ENCODE peak calls at places on chromosomes 16 and 17, in six cellular contexts. V is tibial artery, F is fibroblast of pulmonary artery, M is DND-41, E is mucosa of descending colon, N is RWPE1. K is an unnamed sample.

GRCh38 chr17:3812284-3812683 is 11.3 kb upstream of the ITGAE start:
- DNase-seq in E (no peak), N (no peak), V (no peak), M (no peak), F (no peak), K (no peak)

GRCh38 chr16:1042776-1043349 is 29.7 kb upstream of the SSTR5 start:
- DNase-seq in E (no peak), F (no peak), M (no peak), V (no peak), N (no peak), K (no peak)

GRCh38 chr17:31392856-31393748 is 1.6 kb downstream of the RAB11FIP4 start:
- DNase-seq in M (no peak), F (no peak), V (peak; percentile 62), N (no peak), E (no peak), K (peak; percentile 58)

GRCh38 chr16:84735846-84736586 is 36.2 kb downstream of the USP10 start:
- DNase-seq in F (peak; percentile 41), E (peak; percentile 77), N (no peak), M (no peak), V (no peak), K (no peak)

GRCh38 chr16:21663889-21664647 is at the start of gene OTOA:
- DNase-seq in N (no peak), M (no peak), V (no peak), F (no peak), E (no peak), K (no peak)

GRCh38 chr17:76897023-76897422 is 28.8 kb downstream of the MGAT5B start:
- DNase-seq in M (no peak), E (no peak), V (no peak), N (no peak), F (no peak), K (no peak)

GRCh38 chr17:5513610-5514009 is 27.2 kb downstream of the MIS12 start:
- DNase-seq in N (no peak), V (no peak), F (no peak), M (peak; percentile 40), E (no peak), K (no peak)

GRCh38 chr17:38727661-38728220 is 2.4 kb upstream of the CISD3 start:
- DNase-seq in V (no peak), F (no peak), E (peak; percentile 14), N (no peak), M (peak; percentile 63), K (no peak)

GRCh38 chr16:21194771-21195301 is 16.5 kb downstream of the ZP2 start:
- DNase-seq in M (no peak), F (peak; percentile 7), N (no peak), V (no peak), E (no peak), K (no peak)

GRCh38 chr17:76063880-76064546 is 8.3 kb downstream of the SRP68 start:
- DNase-seq in F (no peak), E (no peak), M (no peak), N (no peak), V (no peak), K (no peak)

GRCh38 chr16:54503436-54503835 is 216.8 kb upstream of the IRX3 start:
- DNase-seq in M (no peak), F (peak; percentile 22), E (no peak), V (no peak), N (no peak), K (no peak)

GRCh38 chr16:20349615-20350014 is 2.9 kb downstream of the UMOD start:
- DNase-seq in V (no peak), N (no peak), E (no peak), F (no peak), M (no peak), K (no peak)

GRCh38 chr17:74296548-74296936 is 22.5 kb downstream of the DNAI2 start:
- DNase-seq in M (no peak), E (peak; percentile 71), V (no peak), N (no peak), F (peak; percentile 73), K (no peak)

GRCh38 chr16:30838876-30839471 is 52.0 kb upstream of the ZNF629 start:
- DNase-seq in V (no peak), M (no peak), F (no peak), N (no peak), E (no peak), K (no peak)

GRCh38 chr17:4672726-4673125 is 31.2 kb downstream of the PELP1 start:
- DNase-seq in V (no peak), F (no peak), M (no peak), N (no peak), E (no peak), K (no peak)

GRCh38 chr17:76491271-76492184 is 9.7 kb downstream of the RHBDF2 start:
- DNase-seq in E (no peak), M (no peak), V (no peak), N (no peak), F (no peak), K (no peak)

GRCh38 chr16:57318240-57318970 is 33.9 kb upstream of the PLLP start:
- DNase-seq in V (no peak), M (no peak), E (no peak), N (no peak), F (peak; percentile 38), K (peak; percentile 42)

GRCh38 chr17:61456688-61457225 is 4.5 kb downstream of the TBX4 start:
- DNase-seq in M (no peak), N (no peak), E (no peak), F (no peak), V (no peak), K (no peak)

GRCh38 chr17:7392696-7393612 is 1.4 kb downstream of the PLSCR3 start:
- DNase-seq in E (no peak), F (no peak), M (no peak), N (no peak), V (no peak), K (no peak)

GRCh38 chr16:73753931-73754330 is 542.7 kb upstream of the PSMD7 start:
- DNase-seq in N (peak; percentile 16), F (no peak), V (no peak), M (no peak), E (no peak), K (no peak)

GRCh38 chr16:81457326-81458133 is 12.9 kb downstream of the CMIP start:
- DNase-seq in M (no peak), E (no peak), F (peak; percentile 71), V (no peak), N (peak; percentile 56), K (no peak)

GRCh38 chr16:25403852-25404251 is 146.2 kb upstream of the ZKSCAN2 start:
- DNase-seq in F (no peak), N (no peak), V (no peak), E (no peak), M (no peak), K (no peak)

GRCh38 chr17:64741038-64741641 is 79.0 kb upstream of the SMURF2 start:
- DNase-seq in F (peak; percentile 71), M (no peak), N (no peak), E (no peak), V (peak; percentile 74), K (peak; percentile 15)

GRCh38 chr16:79089735-79090284 is 510.7 kb downstream of the MAF start:
- DNase-seq in N (no peak), M (peak; percentile 93), E (peak; percentile 45), V (no peak), F (no peak), K (no peak)

GRCh38 chr17:78915872-78916632 is 9.1 kb downstream of the TIMP2 start:
- DNase-seq in M (no peak), V (peak; percentile 77), E (peak; percentile 45), F (peak; percentile 85), N (peak; percentile 79), K (no peak)

GRCh38 chr17:81210868-81211267 is 11.9 kb downstream of the CEP131 start:
- DNase-seq in M (no peak), E (no peak), F (no peak), V (no peak), N (no peak), K (no peak)

GRCh38 chr17:81207610-81208581 is 14.9 kb downstream of the CEP131 start:
- DNase-seq in V (no peak), E (no peak), N (no peak), F (no peak), M (peak; percentile 53), K (no peak)

GRCh38 chr16:88746511-88746910 is 38.5 kb downstream of the PIEZO1 start:
- DNase-seq in F (no peak), M (no peak), E (no peak), N (no peak), V (no peak), K (no peak)

GRCh38 chr16:88748364-88748763 is 36.7 kb downstream of the PIEZO1 start:
- DNase-seq in V (no peak), N (no peak), E (no peak), F (no peak), M (no peak), K (no peak)

GRCh38 chr16:88744839-88745521 is 38.7 kb downstream of the CTU2 start:
- DNase-seq in E (no peak), F (no peak), N (no peak), V (no peak), M (no peak), K (no peak)

GRCh38 chr16:88749358-88749757 is 35.7 kb downstream of the PIEZO1 start:
- DNase-seq in V (no peak), N (no peak), M (no peak), E (no peak), F (no peak), K (no peak)

GRCh38 chr16:88747588-88748301 is 37.3 kb downstream of the PIEZO1 start:
- DNase-seq in N (peak; percentile 38), M (peak; percentile 60), F (peak; percentile 32), V (no peak), E (peak; percentile 81), K (no peak)
- TF ChIP-seq CTCF in N (peak; percentile 9), M (peak; percentile 57), F (peak; percentile 29), V (no peak), E (no peak), K (peak; percentile 37)

GRCh38 chr16:9919460-9919859 is 262.8 kb downstream of the GRIN2A start:
- DNase-seq in E (no peak), M (no peak), V (no peak), N (no peak), F (no peak), K (no peak)
- TF ChIP-seq CTCF in E (no peak), M (no peak), V (no peak), N (no peak), F (no peak), K (no peak)

GRCh38 chr17:28511858-28512461 is 5.8 kb downstream of the FOXN1 start:
- DNase-seq in E (no peak), N (no peak), V (no peak), F (no peak), M (no peak), K (no peak)
- TF ChIP-seq CTCF in E (no peak), N (no peak), V (no peak), F (no peak), M (no peak), K (no peak)

GRCh38 chr16:86872126-86872525 is 293.8 kb downstream of the FOXL1 start:
- DNase-seq in E (no peak), V (no peak), N (no peak), F (no peak), M (no peak), K (no peak)

GRCh38 chr16:86876499-86876898 is 298.1 kb downstream of the FOXL1 start:
- DNase-seq in F (no peak), M (no peak), E (no peak), V (no peak), N (no peak), K (no peak)

GRCh38 chr16:86877108-86877507 is 298.8 kb downstream of the FOXL1 start:
- DNase-seq in F (no peak), E (no peak), N (no peak), M (no peak), V (no peak), K (no peak)

GRCh38 chr16:86872833-86873232 is 294.5 kb downstream of the FOXL1 start:
- DNase-seq in E (no peak), F (no peak), N (no peak), V (no peak), M (no peak), K (no peak)

GRCh38 chr16:86874141-86874540 is 295.8 kb downstream of the FOXL1 start:
- DNase-seq in E (peak; percentile 16), M (peak; percentile 48), F (peak; percentile 13), V (no peak), N (peak; percentile 18), K (no peak)
- TF ChIP-seq CTCF in E (peak; percentile 27), M (peak; percentile 79), F (peak; percentile 54), V (peak; percentile 31), N (peak; percentile 32), K (peak; percentile 70)